ENCODE peak calls at places on chromosomes 3 and 15, in seven cellular contexts. E is HCEC 1CT; Q is left ventricle myocardium inferior; K is AG04450; F is DMS79 treated with DMSO at 0.1 percent for 48 hours; T is effector memory CD8-positive, alpha-beta T cell; C is iPS-NIHi11. V is an unnamed sample.

GRCh38 chr3:122679467-122680291 is 960 bp upstream of the PARP14 start:
- DNase-seq in K (no peak), F (peak), Q (no peak), E (peak), C (no peak), T (peak), V (peak)

GRCh38 chr3:40608091-40608490 is 83.3 kb downstream of the ZNF621 start:
- DNase-seq in F (no peak), K (no peak), Q (no peak), C (no peak), T (no peak), E (no peak), V (no peak)

GRCh38 chr3:19213608-19214220 is 65.4 kb downstream of the KCNH8 start:
- DNase-seq in K (no peak), F (no peak), Q (no peak), T (no peak), C (peak), E (no peak), V (no peak)

GRCh38 chr3:89306535-89306934 is 199.1 kb downstream of the EPHA3 start:
- DNase-seq in C (no peak), T (no peak), K (no peak), Q (no peak), E (no peak), F (no peak), V (no peak)

GRCh38 chr15:100255644-100256043 is 86.1 kb downstream of the ADAMTS17 start:
- DNase-seq in C (no peak), Q (no peak), K (no peak), T (no peak), E (no peak), F (no peak), V (no peak)

GRCh38 chr15:70094690-70095311 is 2.9 kb downstream of the TLE3 start:
- DNase-seq in C (no peak), K (no peak), Q (no peak), E (no peak), F (peak), T (no peak), V (no peak)

GRCh38 chr15:39195988-39196486 is 384.8 kb upstream of the THBS1 start:
- DNase-seq in T (no peak), Q (no peak), E (peak), C (no peak), K (no peak), F (no peak), V (peak)

GRCh38 chr3:37435572-37435971 is 261.2 kb upstream of the LRRFIP2 start:
- DNase-seq in C (peak), F (no peak), T (no peak), K (no peak), Q (no peak), E (no peak), V (no peak)

GRCh38 chr15:70643783-70644125 is 119.6 kb downstream of the UACA start:
- DNase-seq in E (peak), Q (no peak), C (no peak), K (no peak), F (no peak), T (no peak), V (peak)

GRCh38 chr3:8739757-8740508 is 6.3 kb downstream of the CAV3 start:
- DNase-seq in F (no peak), E (peak), T (no peak), C (no peak), K (peak), Q (no peak), V (peak)

GRCh38 chr3:17580901-17581300 is 161.5 kb downstream of the TBC1D5 start:
- DNase-seq in K (no peak), C (no peak), F (no peak), Q (no peak), E (no peak), T (no peak), V (no peak)

GRCh38 chr3:197520311-197521276 is 35.2 kb downstream of the BDH1 start:
- DNase-seq in C (peak), Q (no peak), F (no peak), K (no peak), T (no peak), E (no peak), V (peak)

GRCh38 chr15:43285609-43286037 is 18.9 kb upstream of the TGM5 start:
- DNase-seq in C (peak), Q (no peak), K (peak), T (peak), F (peak), E (peak), V (peak)

GRCh38 chr3:151282921-151283320 is 4.6 kb upstream of the P2RY14 start:
- DNase-seq in Q (no peak), E (peak), K (no peak), T (peak), C (peak), F (peak), V (peak)

GRCh38 chr15:40871749-40872617 is 2.1 kb downstream of the RHOV start:
- DNase-seq in Q (no peak), K (no peak), F (no peak), T (no peak), E (no peak), C (peak), V (no peak)

GRCh38 chr15:67187351-67187854 is 67.1 kb downstream of the AAGAB start:
- DNase-seq in F (no peak), K (no peak), T (no peak), Q (no peak), C (no peak), E (no peak), V (no peak)

GRCh38 chr15:83163032-83163431 is 44.6 kb downstream of the HDGFL3 start:
- DNase-seq in C (no peak), K (no peak), T (no peak), F (no peak), Q (no peak), E (no peak), V (no peak)

GRCh38 chr3:184602406-184603155 is 41.0 kb downstream of the EPHB3 start:
- DNase-seq in K (no peak), C (peak), T (no peak), F (peak), E (no peak), Q (no peak), V (no peak)

GRCh38 chr15:48334260-48334659 is 3.0 kb downstream of the DUT start:
- DNase-seq in Q (no peak), E (no peak), F (no peak), C (no peak), T (no peak), K (no peak), V (no peak)

GRCh38 chr3:71310595-71311319 is 272.8 kb downstream of the FOXP1 start:
- DNase-seq in Q (peak), K (no peak), C (no peak), T (no peak), E (peak), F (no peak), V (peak)

GRCh38 chr3:53833650-53834049 is 12.6 kb downstream of the CHDH start:
- DNase-seq in C (no peak), E (no peak), F (no peak), T (no peak), Q (no peak), K (no peak), V (no peak)

GRCh38 chr3:128689060-128689459 is 36.9 kb upstream of the RAB7A start:
- DNase-seq in C (no peak), Q (no peak), K (no peak), T (no peak), F (no peak), E (no peak), V (no peak)

GRCh38 chr3:17077614-17078013 is 192.9 kb downstream of the PLCL2 start:
- DNase-seq in K (no peak), C (no peak), T (no peak), F (no peak), Q (peak), E (no peak), V (no peak)

GRCh38 chr15:43440721-43441281 is 52.2 kb downstream of the TP53BP1 start:
- DNase-seq in E (peak), C (peak), K (peak), T (peak), F (peak), Q (no peak), V (peak)

GRCh38 chr3:78969483-78969882 is 798.3 kb downstream of the ROBO1 start:
- DNase-seq in E (peak), T (no peak), C (no peak), Q (no peak), F (no peak), K (peak), V (no peak)

GRCh38 chr15:49863431-49864205 is 242.8 kb downstream of the DTWD1 start:
- DNase-seq in K (peak), C (no peak), T (no peak), E (peak), Q (no peak), F (no peak), V (peak)

GRCh38 chr3:9183811-9184463 is 65.5 kb downstream of the SRGAP3 start:
- DNase-seq in E (no peak), T (no peak), F (peak), C (peak), Q (no peak), K (no peak), V (no peak)

GRCh38 chr15:63763476-63764123 is 70.1 kb downstream of the HERC1 start:
- DNase-seq in F (no peak), T (no peak), Q (no peak), K (no peak), C (no peak), E (peak), V (peak)

GRCh38 chr3:7581831-7582230 is 720.9 kb downstream of the GRM7 start:
- DNase-seq in E (no peak), Q (no peak), C (no peak), T (no peak), K (no peak), F (no peak), V (no peak)

GRCh38 chr3:64163019-64163754 is 62.1 kb downstream of the PRICKLE2 start:
- DNase-seq in Q (no peak), C (no peak), F (no peak), T (no peak), E (no peak), K (no peak), V (no peak)

V was measured in EL.